ENCODE peak calls at places on chromosomes 12 and 14, in six cellular contexts. J, B, Z, R, D and W are unnamed samples.

GRCh38 chr12:93302331-93303229 is 75.1 kb upstream of the NUDT4 start:
- DNase-seq in J (no peak), B (no peak), Z (no peak), R (peak; percentile 25), D (no peak), W (no peak)

GRCh38 chr14:20799955-20800544 is 2.6 kb downstream of the RNASE1 start:
- DNase-seq in J (no peak), B (no peak), Z (peak; percentile 73), R (no peak), D (no peak), W (peak; percentile 62)

GRCh38 chr14:34633697-34634096 is 3.7 kb upstream of the SNX6 start:
- DNase-seq in J (no peak), B (no peak), Z (no peak), R (no peak), D (no peak), W (no peak)

GRCh38 chr12:66739266-66739665 is 60.4 kb upstream of the GRIP1 start:
- DNase-seq in J (no peak), B (no peak), Z (no peak), R (no peak), D (no peak), W (no peak)

GRCh38 chr14:50804181-50804721 is 26.7 kb downstream of the NIN start:
- DNase-seq in J (no peak), B (no peak), Z (no peak), R (no peak), D (no peak), W (no peak)

GRCh38 chr14:71651228-71651627 is 281.0 kb upstream of the RGS6 start:
- DNase-seq in J (no peak), B (no peak), Z (no peak), R (peak; percentile 78), D (no peak), W (no peak)

GRCh38 chr12:65125247-65125646 is 4.1 kb upstream of the WIF1 start:
- DNase-seq in J (no peak), B (no peak), Z (no peak), R (no peak), D (no peak), W (no peak)

GRCh38 chr12:23209793-23210192 is 584.8 kb downstream of the ETNK1 start:
- DNase-seq in J (no peak), B (no peak), Z (no peak), R (no peak), D (no peak), W (no peak)

GRCh38 chr12:102429211-102429610 is 51.2 kb downstream of the IGF1 start:
- DNase-seq in J (no peak), B (no peak), Z (no peak), R (no peak), D (no peak), W (no peak)

GRCh38 chr14:45651906-45652305 is 398.9 kb upstream of the MIS18BP1 start:
- DNase-seq in J (no peak), B (no peak), Z (no peak), R (no peak), D (no peak), W (no peak)

GRCh38 chr14:66009104-66009503 is 477.1 kb upstream of the CCDC196 start:
- DNase-seq in J (no peak), B (no peak), Z (peak; percentile 53), R (peak; percentile 28), D (no peak), W (no peak)

GRCh38 chr12:96419576-96420254 is 19.5 kb upstream of the CDK17 start:
- DNase-seq in J (no peak), B (no peak), Z (no peak), R (no peak), D (no peak), W (no peak)

GRCh38 chr12:122471324-122472226 is 29.2 kb downstream of the ZCCHC8 start:
- DNase-seq in J (no peak), B (no peak), Z (no peak), R (peak; percentile 50), D (no peak), W (no peak)

DNA sequence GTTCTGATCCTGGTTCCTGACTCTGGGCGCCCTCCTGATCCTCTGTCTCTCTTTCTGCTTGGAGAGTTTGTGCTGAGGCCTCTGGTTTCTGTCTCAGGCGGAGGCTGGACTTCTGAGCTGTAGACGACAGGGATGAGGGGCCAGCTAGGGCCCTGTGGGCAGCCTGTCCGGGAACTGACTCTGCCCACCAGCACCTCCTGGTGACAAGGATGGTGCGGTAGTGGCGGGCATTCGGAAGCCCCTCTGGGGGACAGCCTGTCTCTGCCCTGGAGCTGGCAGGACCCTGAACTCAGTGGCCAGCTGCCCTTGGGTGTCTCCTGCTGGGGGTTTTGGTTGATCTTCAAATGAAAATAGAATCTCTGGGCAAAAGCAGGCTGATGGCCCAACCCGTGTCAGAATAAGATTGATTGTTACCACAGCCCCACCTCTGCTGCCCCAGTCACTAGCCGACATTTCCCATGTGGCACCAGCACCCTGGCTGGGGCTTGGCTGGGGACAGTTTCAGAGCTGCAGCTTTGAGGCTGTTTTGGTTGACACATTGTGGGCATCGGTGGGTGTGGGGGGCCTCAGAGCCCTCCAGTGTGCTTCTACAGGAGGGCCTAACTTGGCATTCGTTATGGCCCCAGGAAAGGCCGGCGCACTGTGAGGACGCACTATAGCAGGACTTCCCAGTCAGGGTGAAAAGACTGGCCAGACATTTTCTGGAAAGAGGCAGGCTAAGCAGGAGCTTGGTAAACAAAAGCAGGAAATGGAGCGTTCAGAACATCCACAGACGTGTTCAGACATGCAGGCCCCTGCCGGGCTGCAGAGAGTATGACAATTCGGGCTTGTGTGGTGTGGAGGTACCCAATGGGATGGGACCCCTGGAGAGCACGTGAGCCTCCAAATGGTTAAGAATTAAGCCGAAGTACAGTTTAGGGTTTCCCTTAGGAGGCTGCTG is 16.1 kb downstream of the KRT80 start:
- DNase-seq in J (no peak), B (no peak), Z (peak; percentile 78), R (no peak), D (no peak), W (no peak)
- TF ChIP-seq CTCF in J (no peak), B (no peak), Z (peak; percentile 43), R (no peak), D (no peak), W (no peak)

DNA sequence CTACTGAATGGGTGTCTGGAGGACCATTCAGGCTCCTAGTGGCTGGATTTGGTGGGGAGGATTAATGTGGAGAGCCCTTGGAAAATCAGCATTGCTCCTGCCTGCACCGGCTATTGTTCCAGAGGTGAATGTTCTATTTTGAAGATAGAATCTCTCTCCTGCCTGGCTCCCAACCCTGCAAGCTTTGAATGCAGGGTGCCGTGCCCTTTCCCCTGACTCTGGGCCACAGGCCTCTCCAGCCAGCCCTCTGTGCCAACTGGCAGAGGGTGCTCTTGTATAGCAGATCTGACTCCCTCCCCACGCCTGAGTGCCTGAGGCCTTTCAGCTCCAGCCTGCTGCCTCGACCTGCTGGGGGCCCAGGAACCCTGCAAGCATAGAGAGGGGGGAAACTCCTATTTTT is 106.8 kb downstream of the TMEM260 start:
- DNase-seq in J (peak; percentile 61), B (no peak), Z (peak; percentile 81), R (no peak), D (no peak), W (no peak)
- TF ChIP-seq CTCF in J (no peak), B (no peak), Z (peak; percentile 62), R (no peak), D (no peak), W (no peak)

GRCh38 chr12:14256555-14257169 is 108.8 kb upstream of the ATF7IP start:
- DNase-seq in J (peak; percentile 79), B (peak; percentile 59), Z (peak; percentile 91), R (peak; percentile 72), D (peak; percentile 84), W (peak; percentile 80)
- TF ChIP-seq CTCF in J (peak; percentile 75), B (peak; percentile 71), Z (peak; percentile 99), R (peak; percentile 77), D (peak; percentile 71), W (peak; percentile 75)

DNA sequence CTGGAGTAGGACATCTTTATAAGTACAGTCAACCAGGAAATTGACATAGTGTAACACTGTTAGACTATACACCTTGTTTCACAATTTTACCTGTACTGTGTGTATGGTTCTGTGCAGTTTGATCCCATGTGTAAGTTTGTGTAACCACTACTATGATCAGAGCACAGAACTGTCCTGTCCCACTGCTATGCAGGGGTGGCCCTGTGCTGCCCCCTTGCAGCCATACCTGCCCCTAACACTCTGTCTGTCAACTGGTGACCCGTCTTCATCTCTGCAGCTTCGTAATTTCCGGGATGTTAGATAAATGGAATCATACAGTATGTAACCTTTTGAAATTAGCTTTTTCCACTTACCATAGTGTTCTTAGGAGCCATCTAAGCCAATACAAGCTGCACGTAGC is 58.7 kb upstream of the RD3L start:
- DNase-seq in J (peak; percentile 54), B (no peak), Z (peak; percentile 73), R (no peak), D (no peak), W (no peak)
- TF ChIP-seq CTCF in J (peak; percentile 62), B (no peak), Z (peak; percentile 83), R (peak; percentile 4), D (no peak), W (no peak)

GRCh38 chr12:52949413-52950331 is 754 bp downstream of the KRT18 start:
- DNase-seq in J (peak; percentile 43), B (no peak), Z (peak; percentile 92), R (no peak), D (no peak), W (peak; percentile 26)
- TF ChIP-seq CTCF in J (no peak), B (no peak), Z (peak; percentile 34), R (no peak), D (no peak), W (no peak)

DNA sequence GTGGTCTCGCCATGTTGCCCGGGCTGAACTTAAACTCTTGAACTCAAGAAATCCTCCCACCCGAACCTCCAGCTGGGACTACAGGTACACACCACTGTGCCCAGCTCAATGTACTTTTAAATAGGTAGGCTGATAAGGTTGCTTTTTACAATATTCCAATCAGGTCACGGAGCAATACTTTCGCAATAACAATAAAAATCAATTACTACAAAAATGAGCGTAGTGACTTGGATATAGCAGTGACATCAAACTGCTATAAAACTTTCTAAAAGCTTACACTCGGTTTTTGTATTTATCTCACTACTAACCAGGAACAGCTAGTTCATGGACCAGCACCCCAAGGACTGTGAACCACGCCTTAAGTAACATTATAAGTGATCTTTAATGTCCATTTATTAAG is 10.5 kb downstream of the SARNP start:
- DNase-seq in J (no peak), B (no peak), Z (no peak), R (no peak), D (no peak), W (no peak)
- TF ChIP-seq CTCF in J (no peak), B (no peak), Z (no peak), R (no peak), D (no peak), W (no peak)